ENCODE peak calls at places on chromosomes 4 and X, in four cellular contexts. One of them, this sample, is unnamed.

GRCh38 chrX:65679071-65679540 is 11.7 kb downstream of the MSN start:
- DNase-seq in left ventricle myocardium inferior: no peak
- DNase-seq in activated CD8-positive, alpha-beta T cell treated with anti-CD3 and anti-CD28 coated beads for 36 hours: no peak
- DNase-seq in HCT116: no peak
- DNase-seq in this sample: no peak

GRCh38 chr4:140150636-140150885 is 3.4 kb downstream of the MAML3 start:
- DNase-seq in left ventricle myocardium inferior: no peak
- DNase-seq in activated CD8-positive, alpha-beta T cell treated with anti-CD3 and anti-CD28 coated beads for 36 hours: no peak
- DNase-seq in HCT116: no peak
- DNase-seq in this sample: no peak

GRCh38 chr4:17557880-17558279 is 19.1 kb upstream of the LAP3 start:
- DNase-seq in HCT116: no peak
- DNase-seq in left ventricle myocardium inferior: no peak
- DNase-seq in activated CD8-positive, alpha-beta T cell treated with anti-CD3 and anti-CD28 coated beads for 36 hours: no peak
- DNase-seq in this sample: no peak

GRCh38 chr4:72468904-72469502 is 100.0 kb downstream of the ADAMTS3 start:
- DNase-seq in activated CD8-positive, alpha-beta T cell treated with anti-CD3 and anti-CD28 coated beads for 36 hours: no peak
- DNase-seq in HCT116: peak; percentile 4
- DNase-seq in left ventricle myocardium inferior: no peak
- DNase-seq in this sample: no peak

GRCh38 chr4:16721618-16722291 is 176.7 kb downstream of the LDB2 start:
- DNase-seq in left ventricle myocardium inferior: no peak
- DNase-seq in activated CD8-positive, alpha-beta T cell treated with anti-CD3 and anti-CD28 coated beads for 36 hours: no peak
- DNase-seq in HCT116: no peak
- DNase-seq in this sample: no peak

GRCh38 chr4:140621161-140621560 is 52.4 kb upstream of the UCP1 start:
- DNase-seq in left ventricle myocardium inferior: no peak
- DNase-seq in HCT116: no peak
- DNase-seq in activated CD8-positive, alpha-beta T cell treated with anti-CD3 and anti-CD28 coated beads for 36 hours: no peak
- DNase-seq in this sample: no peak

GRCh38 chr4:112403072-112403945 is 106.1 kb downstream of the ALPK1 start:
- DNase-seq in HCT116: no peak
- DNase-seq in left ventricle myocardium inferior: no peak
- DNase-seq in activated CD8-positive, alpha-beta T cell treated with anti-CD3 and anti-CD28 coated beads for 36 hours: no peak
- DNase-seq in this sample: no peak

GRCh38 chr4:61068745-61069144 is 131.4 kb upstream of the ADGRL3 start:
- DNase-seq in HCT116: no peak
- DNase-seq in left ventricle myocardium inferior: no peak
- DNase-seq in activated CD8-positive, alpha-beta T cell treated with anti-CD3 and anti-CD28 coated beads for 36 hours: no peak
- DNase-seq in this sample: no peak

GRCh38 chr4:101259876-101260275 is 87.5 kb downstream of the PPP3CA start:
- DNase-seq in activated CD8-positive, alpha-beta T cell treated with anti-CD3 and anti-CD28 coated beads for 36 hours: no peak
- DNase-seq in left ventricle myocardium inferior: no peak
- DNase-seq in HCT116: no peak
- DNase-seq in this sample: no peak

GRCh38 chr4:11720292-11720691 is 291.6 kb upstream of the HS3ST1 start:
- DNase-seq in left ventricle myocardium inferior: no peak
- DNase-seq in HCT116: no peak
- DNase-seq in activated CD8-positive, alpha-beta T cell treated with anti-CD3 and anti-CD28 coated beads for 36 hours: no peak
- DNase-seq in this sample: no peak

GRCh38 chr4:18932940-18933339 is 911.4 kb upstream of the LCORL start:
- DNase-seq in left ventricle myocardium inferior: no peak
- DNase-seq in activated CD8-positive, alpha-beta T cell treated with anti-CD3 and anti-CD28 coated beads for 36 hours: no peak
- DNase-seq in HCT116: no peak
- DNase-seq in this sample: no peak

GRCh38 chr4:122827258-122827887 is 742 bp downstream of the FGF2 start:
- DNase-seq in activated CD8-positive, alpha-beta T cell treated with anti-CD3 and anti-CD28 coated beads for 36 hours: peak; percentile 26
- DNase-seq in left ventricle myocardium inferior: peak; percentile 42
- DNase-seq in HCT116: no peak
- DNase-seq in this sample: no peak

GRCh38 chr4:156606444-156607197 is 365.0 kb downstream of the PDGFC start:
- DNase-seq in HCT116: no peak
- DNase-seq in left ventricle myocardium inferior: no peak
- DNase-seq in activated CD8-positive, alpha-beta T cell treated with anti-CD3 and anti-CD28 coated beads for 36 hours: no peak
- DNase-seq in this sample: no peak

GRCh38 chrX:41406211-41406610 is 40.9 kb upstream of the NYX start:
- DNase-seq in left ventricle myocardium inferior: no peak
- DNase-seq in HCT116: no peak
- DNase-seq in activated CD8-positive, alpha-beta T cell treated with anti-CD3 and anti-CD28 coated beads for 36 hours: no peak
- DNase-seq in this sample: no peak

GRCh38 chr4:163866728-163867313 is 372.3 kb downstream of the TMA16 start:
- DNase-seq in HCT116: no peak
- DNase-seq in left ventricle myocardium inferior: no peak
- DNase-seq in activated CD8-positive, alpha-beta T cell treated with anti-CD3 and anti-CD28 coated beads for 36 hours: no peak
- DNase-seq in this sample: no peak

GRCh38 chr4:19711871-19712270 is 539.8 kb upstream of the SLIT2 start:
- DNase-seq in left ventricle myocardium inferior: no peak
- DNase-seq in activated CD8-positive, alpha-beta T cell treated with anti-CD3 and anti-CD28 coated beads for 36 hours: no peak
- DNase-seq in HCT116: no peak
- DNase-seq in this sample: no peak

GRCh38 chrX:71652405-71652804 is 14.9 kb upstream of the LOC101059915 start:
- DNase-seq in HCT116: peak; percentile 23
- DNase-seq in left ventricle myocardium inferior: no peak
- DNase-seq in activated CD8-positive, alpha-beta T cell treated with anti-CD3 and anti-CD28 coated beads for 36 hours: peak; percentile 74
- DNase-seq in this sample: no peak

GRCh38 chr4:38026138-38026740 is 66.0 kb downstream of the PTTG2 start:
- DNase-seq in activated CD8-positive, alpha-beta T cell treated with anti-CD3 and anti-CD28 coated beads for 36 hours: no peak
- DNase-seq in left ventricle myocardium inferior: no peak
- DNase-seq in HCT116: no peak
- DNase-seq in this sample: no peak

GRCh38 chr4:22991576-22991975 is 298.8 kb downstream of the GBA3 start:
- DNase-seq in left ventricle myocardium inferior: no peak
- DNase-seq in activated CD8-positive, alpha-beta T cell treated with anti-CD3 and anti-CD28 coated beads for 36 hours: no peak
- DNase-seq in HCT116: no peak
- DNase-seq in this sample: no peak

GRCh38 chrX:136453771-136454170 is 34.0 kb upstream of the BRS3 start:
- DNase-seq in activated CD8-positive, alpha-beta T cell treated with anti-CD3 and anti-CD28 coated beads for 36 hours: no peak
- DNase-seq in HCT116: no peak
- DNase-seq in left ventricle myocardium inferior: no peak
- DNase-seq in this sample: no peak

GRCh38 chr4:56506110-56506705 is 617 bp downstream of the ARL9 start:
- DNase-seq in left ventricle myocardium inferior: no peak
- DNase-seq in HCT116: no peak
- DNase-seq in activated CD8-positive, alpha-beta T cell treated with anti-CD3 and anti-CD28 coated beads for 36 hours: peak; percentile 21
- DNase-seq in this sample: no peak

GRCh38 chr4:125741825-125742452 is 427.2 kb downstream of the FAT4 start:
- DNase-seq in left ventricle myocardium inferior: no peak
- DNase-seq in activated CD8-positive, alpha-beta T cell treated with anti-CD3 and anti-CD28 coated beads for 36 hours: no peak
- DNase-seq in HCT116: no peak
- DNase-seq in this sample: no peak

GRCh38 chrX:40097492-40098263 is at the start of gene BCOR:
- DNase-seq in left ventricle myocardium inferior: peak; percentile 73
- DNase-seq in activated CD8-positive, alpha-beta T cell treated with anti-CD3 and anti-CD28 coated beads for 36 hours: peak; percentile 77
- DNase-seq in HCT116: no peak
- DNase-seq in this sample: no peak

GRCh38 chr4:40418430-40419230 is 83.5 kb downstream of the CHRNA9 start:
- DNase-seq in HCT116: no peak
- DNase-seq in left ventricle myocardium inferior: no peak
- DNase-seq in activated CD8-positive, alpha-beta T cell treated with anti-CD3 and anti-CD28 coated beads for 36 hours: no peak
- DNase-seq in this sample: no peak

GRCh38 chrX:24145340-24146186 is 4.0 kb upstream of the ZFX start:
- DNase-seq in HCT116: no peak
- DNase-seq in activated CD8-positive, alpha-beta T cell treated with anti-CD3 and anti-CD28 coated beads for 36 hours: no peak
- DNase-seq in left ventricle myocardium inferior: no peak
- DNase-seq in this sample: no peak

GRCh38 chr4:177638871-177639270 is 196.6 kb upstream of the AGA start:
- DNase-seq in left ventricle myocardium inferior: no peak
- DNase-seq in HCT116: no peak
- DNase-seq in activated CD8-positive, alpha-beta T cell treated with anti-CD3 and anti-CD28 coated beads for 36 hours: no peak
- DNase-seq in this sample: no peak

GRCh38 chr4:73676881-73677323 is 56.7 kb upstream of the RASSF6 start:
- DNase-seq in HCT116: no peak
- DNase-seq in left ventricle myocardium inferior: no peak
- DNase-seq in activated CD8-positive, alpha-beta T cell treated with anti-CD3 and anti-CD28 coated beads for 36 hours: no peak
- DNase-seq in this sample: no peak

GRCh38 chr4:86894465-86894864 is 2.2 kb upstream of the C4orf36 start:
- DNase-seq in left ventricle myocardium inferior: no peak
- DNase-seq in activated CD8-positive, alpha-beta T cell treated with anti-CD3 and anti-CD28 coated beads for 36 hours: no peak
- DNase-seq in HCT116: no peak
- DNase-seq in this sample: no peak

GRCh38 chr4:140739971-140740370 is 16.2 kb downstream of the TBC1D9 start:
- DNase-seq in activated CD8-positive, alpha-beta T cell treated with anti-CD3 and anti-CD28 coated beads for 36 hours: no peak
- DNase-seq in HCT116: no peak
- DNase-seq in left ventricle myocardium inferior: no peak
- DNase-seq in this sample: no peak

GRCh38 chr4:101888472-101888871 is 97.9 kb downstream of the BANK1 start:
- DNase-seq in HCT116: no peak
- DNase-seq in activated CD8-positive, alpha-beta T cell treated with anti-CD3 and anti-CD28 coated beads for 36 hours: no peak
- DNase-seq in left ventricle myocardium inferior: no peak
- DNase-seq in this sample: no peak

GRCh38 chrX:119089619-119090018 is 16.8 kb downstream of the CT47C1 start:
- DNase-seq in HCT116: no peak
- DNase-seq in activated CD8-positive, alpha-beta T cell treated with anti-CD3 and anti-CD28 coated beads for 36 hours: no peak
- DNase-seq in left ventricle myocardium inferior: no peak
- DNase-seq in this sample: no peak

GRCh38 chr4:166153539-166153938 is 280.5 kb downstream of the TLL1 start:
- DNase-seq in activated CD8-positive, alpha-beta T cell treated with anti-CD3 and anti-CD28 coated beads for 36 hours: no peak
- DNase-seq in HCT116: no peak
- DNase-seq in left ventricle myocardium inferior: no peak
- DNase-seq in this sample: no peak

GRCh38 chrX:626745-627509 is 3.7 kb upstream of the SHOX start:
- DNase-seq in left ventricle myocardium inferior: no peak
- DNase-seq in HCT116: no peak
- DNase-seq in activated CD8-positive, alpha-beta T cell treated with anti-CD3 and anti-CD28 coated beads for 36 hours: no peak
- DNase-seq in this sample: no peak

GRCh38 chr4:169604131-169604900 is 8.1 kb downstream of the NEK1 start:
- DNase-seq in activated CD8-positive, alpha-beta T cell treated with anti-CD3 and anti-CD28 coated beads for 36 hours: peak; percentile 62
- DNase-seq in left ventricle myocardium inferior: no peak
- DNase-seq in HCT116: no peak
- DNase-seq in this sample: no peak

GRCh38 chr4:154086247-154086646 is 297.4 kb upstream of the SFRP2 start:
- DNase-seq in left ventricle myocardium inferior: no peak
- DNase-seq in activated CD8-positive, alpha-beta T cell treated with anti-CD3 and anti-CD28 coated beads for 36 hours: no peak
- DNase-seq in HCT116: no peak
- DNase-seq in this sample: no peak

GRCh38 chr4:89640620-89641366 is 196.2 kb downstream of the SNCA start:
- DNase-seq in left ventricle myocardium inferior: peak; percentile 22
- DNase-seq in HCT116: peak; percentile 68
- DNase-seq in activated CD8-positive, alpha-beta T cell treated with anti-CD3 and anti-CD28 coated beads for 36 hours: peak; percentile 9
- DNase-seq in this sample: no peak
- TF ChIP-seq CTCF in left ventricle myocardium inferior: peak; percentile 62
- TF ChIP-seq CTCF in HCT116: peak; percentile 49
- TF ChIP-seq CTCF in activated CD8-positive, alpha-beta T cell treated with anti-CD3 and anti-CD28 coated beads for 36 hours: no peak
- TF ChIP-seq CTCF in this sample: peak; percentile 33

GRCh38 chrX:149881081-149881711 is at the start of gene MAGEA8:
- DNase-seq in activated CD8-positive, alpha-beta T cell treated with anti-CD3 and anti-CD28 coated beads for 36 hours: peak; percentile 7
- DNase-seq in HCT116: no peak
- DNase-seq in left ventricle myocardium inferior: no peak
- DNase-seq in this sample: no peak
- TF ChIP-seq CTCF in activated CD8-positive, alpha-beta T cell treated with anti-CD3 and anti-CD28 coated beads for 36 hours: peak; percentile 18
- TF ChIP-seq CTCF in HCT116: peak; percentile 4
- TF ChIP-seq CTCF in left ventricle myocardium inferior: no peak
- TF ChIP-seq CTCF in this sample: peak; percentile 10

DNA sequence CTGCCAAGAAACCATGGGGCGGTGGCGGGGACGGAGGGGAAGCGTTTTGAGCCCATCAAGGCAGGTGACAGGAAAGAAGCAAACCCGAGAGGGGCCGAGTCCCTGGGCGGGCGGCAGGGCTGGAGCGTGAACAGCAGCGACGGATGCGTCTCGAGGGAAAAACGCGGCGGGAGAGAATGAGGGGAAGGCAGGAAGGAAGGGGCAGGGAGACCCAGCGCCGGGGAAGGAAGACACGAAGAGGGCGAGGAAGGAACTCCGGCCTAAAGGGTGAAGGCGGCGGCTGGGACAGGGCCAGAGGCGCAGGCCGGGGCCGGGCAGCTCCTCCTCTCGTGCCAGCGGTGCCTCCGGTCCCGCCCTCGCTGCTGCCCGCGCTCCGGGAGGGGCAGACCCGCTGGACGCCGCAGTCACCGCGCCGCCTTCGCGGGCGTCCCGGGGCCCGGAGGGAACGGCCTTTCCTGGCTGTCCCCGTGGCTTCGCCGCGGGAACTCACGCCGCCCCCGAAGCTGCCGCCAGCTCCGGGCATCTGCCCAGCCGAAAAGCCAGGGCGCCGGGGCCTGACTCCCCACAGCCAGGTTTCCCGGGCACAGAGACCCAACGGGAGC is 751 bp upstream of the RGS12 start:
- DNase-seq in HCT116: peak; percentile 8
- DNase-seq in left ventricle myocardium inferior: peak; percentile 68
- DNase-seq in activated CD8-positive, alpha-beta T cell treated with anti-CD3 and anti-CD28 coated beads for 36 hours: no peak
- DNase-seq in this sample: no peak
- TF ChIP-seq CTCF in HCT116: no peak
- TF ChIP-seq CTCF in left ventricle myocardium inferior: no peak
- TF ChIP-seq CTCF in activated CD8-positive, alpha-beta T cell treated with anti-CD3 and anti-CD28 coated beads for 36 hours: no peak
- TF ChIP-seq CTCF in this sample: no peak

GRCh38 chr4:1367230-1367935 is 20.4 kb downstream of the UVSSA start:
- DNase-seq in activated CD8-positive, alpha-beta T cell treated with anti-CD3 and anti-CD28 coated beads for 36 hours: no peak
- DNase-seq in HCT116: no peak
- DNase-seq in left ventricle myocardium inferior: peak; percentile 7
- DNase-seq in this sample: peak; percentile 33

GRCh38 chr4:1364748-1365147 is 17.7 kb downstream of the UVSSA start:
- DNase-seq in activated CD8-positive, alpha-beta T cell treated with anti-CD3 and anti-CD28 coated beads for 36 hours: no peak
- DNase-seq in HCT116: no peak
- DNase-seq in left ventricle myocardium inferior: no peak
- DNase-seq in this sample: no peak

GRCh38 chr4:1366371-1367229 is 19.6 kb downstream of the UVSSA start:
- DNase-seq in HCT116: no peak
- DNase-seq in left ventricle myocardium inferior: peak; percentile 9
- DNase-seq in activated CD8-positive, alpha-beta T cell treated with anti-CD3 and anti-CD28 coated beads for 36 hours: no peak
- DNase-seq in this sample: peak; percentile 38

GRCh38 chr4:1364217-1364616 is 17.2 kb downstream of the UVSSA start:
- DNase-seq in left ventricle myocardium inferior: no peak
- DNase-seq in activated CD8-positive, alpha-beta T cell treated with anti-CD3 and anti-CD28 coated beads for 36 hours: no peak
- DNase-seq in HCT116: no peak
- DNase-seq in this sample: no peak

DNA sequence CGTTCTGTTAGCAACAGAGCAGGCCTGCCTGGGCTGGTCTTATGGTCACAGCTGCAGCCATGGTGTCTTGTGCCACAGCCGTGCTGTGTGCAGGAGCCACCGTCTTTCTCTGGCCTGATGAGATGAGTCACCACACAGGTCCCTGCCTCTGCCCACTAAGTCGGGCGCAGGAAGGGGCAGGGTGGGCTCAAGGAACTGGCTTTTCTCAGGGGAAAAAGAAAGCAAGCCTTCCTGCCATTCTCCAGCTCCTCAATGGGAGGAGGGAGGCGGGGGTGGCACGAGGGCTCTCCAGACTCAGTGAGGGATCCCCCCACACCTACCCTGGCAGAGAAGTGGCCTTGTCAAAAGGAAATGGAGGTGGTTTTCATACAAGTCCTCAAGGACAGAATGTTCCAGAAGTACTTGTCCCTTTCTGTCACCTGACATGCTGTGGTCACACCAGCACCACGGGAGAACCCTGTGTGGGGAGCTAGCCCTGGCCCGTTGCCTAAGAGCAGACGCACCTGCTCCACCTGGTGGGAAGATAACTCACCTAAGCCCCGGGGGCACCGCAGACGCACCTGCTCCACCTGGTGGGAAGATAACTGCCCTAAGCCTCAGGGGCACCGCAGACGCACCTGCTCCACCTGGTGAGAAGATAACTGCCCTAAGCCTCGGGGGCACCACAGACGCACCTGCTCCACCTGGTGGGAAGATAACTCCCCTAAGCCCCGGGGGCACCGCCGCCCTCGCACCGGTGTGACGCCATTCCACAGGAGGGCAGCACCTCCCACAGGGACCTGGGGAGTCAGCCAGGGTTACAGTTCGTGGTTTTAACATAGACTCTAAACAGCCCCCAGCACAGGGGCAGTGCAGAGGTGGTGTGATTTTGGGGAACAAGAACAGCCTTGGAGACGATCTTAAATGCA is 18.5 kb downstream of the UVSSA start:
- DNase-seq in HCT116: no peak
- DNase-seq in activated CD8-positive, alpha-beta T cell treated with anti-CD3 and anti-CD28 coated beads for 36 hours: no peak
- DNase-seq in left ventricle myocardium inferior: peak; percentile 8
- DNase-seq in this sample: no peak
- TF ChIP-seq CTCF in HCT116: peak; percentile 65
- TF ChIP-seq CTCF in activated CD8-positive, alpha-beta T cell treated with anti-CD3 and anti-CD28 coated beads for 36 hours: peak; percentile 17
- TF ChIP-seq CTCF in left ventricle myocardium inferior: no peak
- TF ChIP-seq CTCF in this sample: no peak

This sample was measured in CD14-positive monocyte.